ENCODE peak calls at places on chromosomes 3 and 15, in six cellular contexts. N is smooth muscle cell of the brain vasculature; X is activated CD4-positive, alpha-beta T cell treated with anti-CD3 and anti-CD28 coated beads for 24 hours; F is CD8-positive, alpha-beta memory T cell; G is HuH-7.5; I is neural crest cell. S is an unnamed sample.

GRCh38 chr3:187750041-187750512 is 4.8 kb upstream of the BCL6 start:
- DNase-seq in N (no peak), X (no peak), F (no peak), G (no peak), I (no peak), S (no peak)

GRCh38 chr15:89462198-89462912 is 34.0 kb downstream of the RHCG start:
- DNase-seq in N (no peak), X (no peak), F (no peak), G (no peak), I (no peak), S (no peak)

GRCh38 chr15:82064824-82065223 is 19.0 kb upstream of the MEX3B start:
- DNase-seq in N (no peak), X (no peak), F (no peak), G (no peak), I (no peak), S (no peak)

GRCh38 chr15:52183562-52184173 is 7.5 kb downstream of the GNB5 start:
- DNase-seq in N (no peak), X (no peak), F (peak), G (peak), I (peak), S (no peak)

GRCh38 chr3:144106970-144107369 is 135.3 kb downstream of the DIPK2A start:
- DNase-seq in N (no peak), X (no peak), F (no peak), G (no peak), I (no peak), S (no peak)

GRCh38 chr3:169659096-169659521 is 4.4 kb downstream of the MECOM start:
- DNase-seq in N (no peak), X (no peak), F (no peak), G (no peak), I (no peak), S (peak)

GRCh38 chr3:47722859-47723258 is 58.8 kb downstream of the SMARCC1 start:
- DNase-seq in N (no peak), X (no peak), F (no peak), G (no peak), I (no peak), S (no peak)

GRCh38 chr15:31504462-31504839 is 177.8 kb downstream of the KLF13 start:
- DNase-seq in N (no peak), X (no peak), F (no peak), G (no peak), I (no peak), S (peak)

GRCh38 chr15:27123808-27124207 is 152.8 kb downstream of the GABRG3 start:
- DNase-seq in N (no peak), X (no peak), F (no peak), G (no peak), I (no peak), S (no peak)

GRCh38 chr3:48446043-48446424 is 503 bp upstream of the ATRIP start:
- DNase-seq in N (no peak), X (no peak), F (no peak), G (no peak), I (no peak), S (no peak)

GRCh38 chr3:49903451-49904424 is at the start of gene MST1R:
- DNase-seq in N (no peak), X (peak), F (peak), G (peak), I (peak), S (peak)

GRCh38 chr3:78707616-78708015 is 1060.2 kb downstream of the ROBO1 start:
- DNase-seq in N (no peak), X (no peak), F (no peak), G (no peak), I (no peak), S (no peak)

GRCh38 chr15:64975390-64975789 is 14.3 kb downstream of the SPG21 start:
- DNase-seq in N (no peak), X (no peak), F (no peak), G (no peak), I (no peak), S (no peak)

GRCh38 chr3:146160233-146160963 is 586 bp downstream of the PLOD2 start:
- DNase-seq in N (peak), X (no peak), F (no peak), G (peak), I (peak), S (peak)

GRCh38 chr3:192571197-192571791 is 156.0 kb downstream of the FGF12 start:
- DNase-seq in N (no peak), X (no peak), F (no peak), G (no peak), I (no peak), S (no peak)

GRCh38 chr3:172065967-172066762 is 26.8 kb downstream of the FNDC3B start:
- DNase-seq in N (no peak), X (no peak), F (no peak), G (no peak), I (no peak), S (no peak)

GRCh38 chr3:13135251-13135810 is 62.1 kb upstream of the IQSEC1 start:
- DNase-seq in N (no peak), X (no peak), F (no peak), G (peak), I (no peak), S (no peak)

GRCh38 chr15:70867911-70868467 is 14.0 kb upstream of the LARP6 start:
- DNase-seq in N (no peak), X (no peak), F (no peak), G (no peak), I (no peak), S (no peak)

GRCh38 chr3:107846282-107846852 is 244.5 kb downstream of the CD47 start:
- DNase-seq in N (peak), X (peak), F (no peak), G (peak), I (peak), S (peak)

GRCh38 chr15:96347181-96348111 is 16.9 kb downstream of the NR2F2 start:
- DNase-seq in N (no peak), X (no peak), F (no peak), G (no peak), I (peak), S (no peak)

GRCh38 chr15:98017150-98017964 is 56.9 kb downstream of the ARRDC4 start:
- DNase-seq in N (no peak), X (no peak), F (no peak), G (no peak), I (no peak), S (no peak)

GRCh38 chr3:115272036-115272824 is 125.1 kb upstream of the ZBTB20 start:
- DNase-seq in N (no peak), X (no peak), F (no peak), G (no peak), I (no peak), S (no peak)

GRCh38 chr3:177180506-177180905 is 16.8 kb downstream of the TBL1XR1 start:
- DNase-seq in N (no peak), X (no peak), F (no peak), G (no peak), I (no peak), S (no peak)

GRCh38 chr3:28053759-28054158 is 187.7 kb upstream of the CMC1 start:
- DNase-seq in N (no peak), X (no peak), F (no peak), G (no peak), I (no peak), S (no peak)

GRCh38 chr15:66715181-66715624 is 13.2 kb downstream of the SMAD6 start:
- DNase-seq in N (no peak), X (no peak), F (no peak), G (no peak), I (no peak), S (no peak)

GRCh38 chr3:33377489-33377888 is 62.7 kb downstream of the UBP1 start:
- DNase-seq in N (no peak), X (no peak), F (no peak), G (no peak), I (no peak), S (no peak)

GRCh38 chr3:71128951-71129350 is 454.6 kb downstream of the FOXP1 start:
- DNase-seq in N (no peak), X (no peak), F (no peak), G (no peak), I (no peak), S (no peak)

GRCh38 chr3:41808152-41808551 is 153.8 kb downstream of the ULK4 start:
- DNase-seq in N (peak), X (no peak), F (no peak), G (no peak), I (no peak), S (no peak)

GRCh38 chr3:181210275-181210674 is 220.7 kb upstream of the DNAJC19 start:
- DNase-seq in N (peak), X (no peak), F (no peak), G (no peak), I (no peak), S (no peak)

GRCh38 chr15:69664572-69665326 is 212.1 kb downstream of the RPLP1 start:
- DNase-seq in N (no peak), X (no peak), F (no peak), G (no peak), I (no peak), S (no peak)